ENCODE peak calls at places on chromosomes 6 and 20, in eight cellular contexts. Z, H, P, E, Y, C, M and K are unnamed samples.

GRCh38 chr6:167697316-167697715 is 129.4 kb upstream of the AFDN start:
- DNase-seq in Z (no peak), H (no peak), P (no peak), E (no peak), Y (peak), C (no peak), M (no peak), K (peak)

GRCh38 chr20:3239026-3239866 is at the start of gene SLC4A11:
- DNase-seq in Z (peak), H (peak), P (peak), E (no peak), Y (peak), C (peak), M (peak), K (peak)

GRCh38 chr6:63997217-63997616 is 361.6 kb downstream of the PHF3 start:
- DNase-seq in Z (no peak), H (no peak), P (no peak), E (no peak), Y (no peak), C (no peak), M (no peak), K (no peak)

GRCh38 chr6:106381871-106382270 is 21.4 kb downstream of the CRYBG1 start:
- DNase-seq in Z (no peak), H (no peak), P (no peak), E (no peak), Y (peak), C (no peak), M (no peak), K (peak)

GRCh38 chr20:40961176-40961575 is 67.4 kb upstream of the TOP1 start:
- DNase-seq in Z (no peak), H (no peak), P (no peak), E (no peak), Y (no peak), C (no peak), M (no peak), K (no peak)

GRCh38 chr6:3664641-3665041 is 86.9 kb downstream of the PXDC1 start:
- DNase-seq in Z (no peak), H (no peak), P (no peak), E (no peak), Y (peak), C (no peak), M (no peak), K (peak)

GRCh38 chr6:161372422-161372793 is 98.5 kb upstream of the AGPAT4 start:
- DNase-seq in Z (no peak), H (no peak), P (no peak), E (no peak), Y (no peak), C (no peak), M (no peak), K (no peak)

GRCh38 chr6:40727272-40727671 is 140.1 kb upstream of the LRFN2 start:
- DNase-seq in Z (no peak), H (no peak), P (no peak), E (no peak), Y (no peak), C (no peak), M (no peak), K (no peak)

DNA sequence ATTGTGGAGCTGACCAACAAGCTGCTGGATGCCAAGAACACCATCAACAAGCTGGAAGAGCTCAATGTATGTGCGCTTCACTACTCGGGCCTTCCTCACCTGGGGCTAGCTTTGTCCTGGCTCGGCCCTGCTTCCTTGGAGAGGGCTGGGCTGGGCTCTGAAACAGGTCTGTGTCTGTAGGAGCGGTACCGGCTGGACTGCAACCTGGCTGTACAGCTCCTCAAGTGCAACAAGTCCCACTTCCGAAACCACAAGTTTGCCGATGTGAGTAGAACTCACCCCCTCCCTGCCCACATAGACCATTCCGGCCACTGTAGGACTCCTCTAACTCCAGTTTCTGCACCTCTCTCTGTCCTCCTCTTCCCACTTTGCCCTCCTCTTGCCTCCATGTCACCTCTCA is 6.7 kb downstream of the LRRC73 start:
- DNase-seq in Z (no peak), H (no peak), P (no peak), E (no peak), Y (no peak), C (no peak), M (no peak), K (no peak)
- TF ChIP-seq CTCF in Z (no peak), H (no peak), P (no peak), E (no peak), Y (no peak), C (no peak), M (no peak), K (no peak)

GRCh38 chr6:75208564-75209431 is 2.9 kb upstream of the COL12A1 start:
- DNase-seq in Z (peak), H (no peak), P (peak), E (peak), Y (peak), C (peak), M (peak), K (peak)
- H3K4me3 ChIP-seq in Z (peak), H (no peak), P (no peak), E (peak), Y (peak), C (peak), M (peak), K (peak)

GRCh38 chr6:135230702-135231468 is 49.8 kb downstream of the MYB start:
- DNase-seq in Z (no peak), H (no peak), P (no peak), E (no peak), Y (peak), C (no peak), M (peak), K (no peak)

GRCh38 chr6:135227758-135228157 is 46.6 kb downstream of the MYB start:
- DNase-seq in Z (no peak), H (no peak), P (no peak), E (no peak), Y (no peak), C (no peak), M (no peak), K (no peak)

GRCh38 chr6:135226537-135226936 is 45.4 kb downstream of the MYB start:
- DNase-seq in Z (no peak), H (no peak), P (no peak), E (no peak), Y (no peak), C (no peak), M (no peak), K (no peak)

GRCh38 chr6:135227349-135227748 is 46.2 kb downstream of the MYB start:
- DNase-seq in Z (no peak), H (no peak), P (no peak), E (no peak), Y (no peak), C (no peak), M (no peak), K (no peak)

DNA sequence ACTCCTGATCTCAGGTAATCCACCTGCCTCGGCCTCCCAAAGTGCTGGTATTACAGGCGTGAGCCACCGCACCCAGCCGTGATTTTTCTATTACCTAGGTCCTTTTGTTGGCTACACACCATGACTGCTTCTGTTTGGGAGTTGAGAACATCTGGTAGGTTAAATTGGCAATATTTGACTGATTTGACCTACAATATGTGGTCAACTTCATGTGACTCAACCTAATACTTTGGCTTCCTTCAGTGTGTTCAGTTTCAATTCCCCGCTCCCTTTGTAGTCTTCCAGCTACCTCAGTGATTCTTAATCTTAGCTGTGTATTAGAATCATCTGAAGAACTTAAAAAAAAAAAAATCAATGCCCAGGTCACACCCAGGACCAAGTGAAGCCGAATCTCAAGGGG is 47.4 kb downstream of the MYB start:
- DNase-seq in Z (no peak), H (no peak), P (no peak), E (no peak), Y (no peak), C (no peak), M (no peak), K (no peak)
- TF ChIP-seq CTCF in Z (no peak), H (no peak), P (no peak), E (no peak), Y (no peak), C (no peak), M (no peak), K (no peak)

GRCh38 chr20:10356628-10357027 is 77.4 kb downstream of the MKKS start:
- DNase-seq in Z (no peak), H (no peak), P (no peak), E (no peak), Y (no peak), C (no peak), M (no peak), K (no peak)

GRCh38 chr20:10350188-10350842 is 83.7 kb downstream of the MKKS start:
- DNase-seq in Z (no peak), H (no peak), P (no peak), E (no peak), Y (no peak), C (no peak), M (no peak), K (no peak)

GRCh38 chr20:10357061-10357708 is 76.8 kb downstream of the MKKS start:
- DNase-seq in Z (no peak), H (no peak), P (no peak), E (no peak), Y (no peak), C (no peak), M (peak), K (no peak)

GRCh38 chr20:10349118-10349517 is 84.9 kb downstream of the MKKS start:
- DNase-seq in Z (no peak), H (no peak), P (no peak), E (no peak), Y (no peak), C (no peak), M (no peak), K (no peak)

DNA sequence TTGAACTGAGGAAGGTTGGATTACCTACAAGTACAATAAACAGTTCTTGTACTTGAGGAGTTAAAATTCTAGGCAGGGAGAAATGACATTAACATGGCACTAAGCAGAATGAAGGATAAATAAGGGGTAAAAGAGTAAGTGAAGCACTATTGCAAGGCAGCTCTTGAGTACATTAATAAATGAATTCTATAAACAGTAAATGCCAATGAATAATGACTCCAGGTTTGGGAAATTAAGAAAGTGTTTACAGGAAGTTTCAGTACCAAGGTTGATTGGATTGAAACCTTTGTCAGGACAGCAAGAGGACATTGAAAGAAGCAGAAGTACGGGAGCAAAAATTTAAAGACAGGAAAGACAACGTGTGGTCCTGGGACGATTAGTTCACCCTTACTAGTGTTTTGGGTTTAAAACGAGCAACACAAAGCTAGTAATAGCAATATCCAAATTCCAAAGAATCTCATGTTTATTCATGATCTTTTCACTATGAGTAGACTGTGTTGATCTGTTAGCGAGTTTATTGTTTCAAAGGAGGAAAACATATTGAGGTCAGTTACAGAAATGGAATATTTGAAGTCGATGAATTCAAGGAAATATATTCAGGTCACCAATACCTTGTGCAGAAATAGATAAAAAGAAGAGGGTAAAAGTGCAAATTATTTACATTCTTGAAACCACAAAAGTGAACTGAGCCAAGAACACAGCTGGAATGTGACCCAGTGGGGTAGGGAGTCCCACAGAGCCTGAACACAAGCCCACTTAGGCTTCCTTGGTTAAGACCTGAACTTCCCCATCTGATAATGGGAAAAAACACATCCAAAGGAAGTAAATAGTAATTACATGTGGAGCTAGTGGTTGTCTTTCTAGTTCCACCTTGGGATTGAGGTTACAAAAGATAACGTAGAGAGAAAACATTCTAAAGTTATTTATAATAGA is 80.8 kb downstream of the MKKS start:
- DNase-seq in Z (no peak), H (no peak), P (no peak), E (no peak), Y (peak), C (no peak), M (peak), K (no peak)
- H3K4me3 ChIP-seq in Z (no peak), H (no peak), P (no peak), E (no peak), Y (no peak), C (no peak), M (no peak), K (no peak)

GRCh38 chr20:63223826-63224207 is 7.9 kb upstream of the YTHDF1 start:
- DNase-seq in Z (peak), H (no peak), P (no peak), E (no peak), Y (no peak), C (no peak), M (no peak), K (no peak)

GRCh38 chr20:63225082-63225454 is 9.1 kb upstream of the YTHDF1 start:
- DNase-seq in Z (no peak), H (no peak), P (no peak), E (no peak), Y (no peak), C (no peak), M (no peak), K (no peak)

GRCh38 chr20:63226020-63226943 is 9.4 kb upstream of the BIRC7 start:
- DNase-seq in Z (peak), H (no peak), P (peak), E (no peak), Y (no peak), C (no peak), M (no peak), K (no peak)

GRCh38 chr20:63223121-63223825 is 7.3 kb upstream of the YTHDF1 start:
- DNase-seq in Z (peak), H (no peak), P (peak), E (no peak), Y (peak), C (no peak), M (no peak), K (peak)

DNA sequence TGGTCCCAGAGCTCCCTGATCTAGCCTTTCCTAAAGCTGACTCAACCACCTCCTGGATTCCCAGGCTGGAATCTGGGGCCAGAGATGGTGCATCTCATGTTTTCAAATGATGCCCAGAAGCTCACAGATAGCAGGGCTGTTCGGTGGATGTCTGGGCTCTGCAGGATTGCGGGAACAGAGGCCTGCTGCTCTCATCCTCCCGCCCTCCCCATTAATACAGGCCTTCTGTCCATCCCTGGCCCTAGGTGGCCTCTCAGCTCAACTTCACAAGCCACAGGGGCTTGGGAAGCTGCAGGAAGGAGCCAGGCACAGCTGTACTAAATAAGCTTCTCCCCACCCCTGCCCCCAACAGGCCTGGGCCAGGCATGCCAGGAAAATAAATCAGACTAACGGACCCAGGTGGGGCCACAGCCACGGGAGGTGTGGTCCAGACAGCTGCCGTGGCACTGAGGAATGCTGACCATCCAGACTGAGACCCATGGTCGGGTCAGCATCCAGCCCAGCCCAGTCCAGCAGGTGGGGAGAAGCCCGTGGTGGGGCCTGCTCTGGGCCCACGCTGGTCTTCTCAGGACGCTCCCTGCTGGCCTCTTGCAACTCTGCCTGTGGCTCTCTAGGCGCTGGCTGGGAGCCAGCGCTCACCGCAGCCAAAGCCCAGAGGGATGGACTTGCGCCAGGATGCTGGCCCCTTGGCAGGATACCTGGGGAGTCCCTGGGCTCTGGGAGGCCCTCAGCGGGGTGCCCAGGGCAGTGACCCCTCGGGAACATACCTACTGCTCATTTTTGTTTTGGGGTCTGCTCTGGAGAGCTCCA is 8.5 kb upstream of the YTHDF1 start:
- DNase-seq in Z (peak), H (no peak), P (peak), E (peak), Y (peak), C (peak), M (peak), K (peak)
- TF ChIP-seq CTCF in Z (peak), H (peak), P (no peak), E (peak), Y (peak), C (peak), M (peak), K (peak)

GRCh38 chr6:12291785-12292604 is 1.8 kb downstream of the EDN1 start:
- DNase-seq in Z (no peak), H (no peak), P (peak), E (no peak), Y (peak), C (no peak), M (peak), K (peak)

GRCh38 chr6:12293234-12293930 is 3.2 kb downstream of the EDN1 start:
- DNase-seq in Z (no peak), H (no peak), P (no peak), E (no peak), Y (no peak), C (no peak), M (no peak), K (peak)

GRCh38 chr6:12289655-12290489 is at the start of gene EDN1:
- DNase-seq in Z (peak), H (no peak), P (peak), E (peak), Y (peak), C (peak), M (peak), K (peak)

GRCh38 chr6:12290490-12290820 is 294 bp downstream of the EDN1 start:
- DNase-seq in Z (no peak), H (no peak), P (no peak), E (no peak), Y (no peak), C (no peak), M (no peak), K (no peak)

DNA sequence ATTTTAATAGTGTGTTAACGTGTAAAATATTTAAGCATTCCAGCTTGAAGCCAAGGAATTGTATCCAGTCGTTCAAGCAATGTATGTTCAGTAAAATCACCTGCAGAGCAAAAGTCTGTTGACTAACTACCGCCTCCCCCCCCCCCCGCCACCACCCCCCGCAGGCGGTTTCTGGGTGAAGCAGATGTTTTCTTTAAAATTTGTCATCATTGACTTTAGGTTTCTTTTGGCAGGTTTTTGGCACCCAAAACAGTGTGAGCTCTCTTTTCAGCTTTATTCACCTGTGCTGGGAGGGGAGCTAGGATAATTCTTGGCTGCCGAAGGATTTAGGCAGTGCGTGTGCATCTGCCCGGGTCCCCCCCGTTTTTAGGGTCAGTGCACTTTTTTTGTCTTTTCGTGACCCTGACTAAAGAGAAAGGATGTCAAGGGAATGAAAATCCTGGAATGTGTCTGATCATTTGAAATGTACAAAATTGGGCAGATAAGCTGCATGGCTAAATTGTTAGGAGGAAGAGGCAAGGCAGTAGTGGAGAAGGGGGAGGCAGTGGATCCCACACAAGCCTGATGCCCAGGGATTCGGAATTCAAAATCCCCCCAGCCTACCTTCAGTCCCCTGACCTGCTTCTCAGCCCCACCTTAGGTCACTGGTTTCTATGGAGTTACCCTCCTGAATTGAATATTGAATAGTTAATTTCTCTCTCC is 1.1 kb downstream of the EDN1 start:
- DNase-seq in Z (no peak), H (no peak), P (no peak), E (no peak), Y (no peak), C (no peak), M (no peak), K (no peak)
- H3K4me3 ChIP-seq in Z (peak), H (peak), P (peak), E (peak), Y (peak), C (peak), M (peak), K (peak)

DNA sequence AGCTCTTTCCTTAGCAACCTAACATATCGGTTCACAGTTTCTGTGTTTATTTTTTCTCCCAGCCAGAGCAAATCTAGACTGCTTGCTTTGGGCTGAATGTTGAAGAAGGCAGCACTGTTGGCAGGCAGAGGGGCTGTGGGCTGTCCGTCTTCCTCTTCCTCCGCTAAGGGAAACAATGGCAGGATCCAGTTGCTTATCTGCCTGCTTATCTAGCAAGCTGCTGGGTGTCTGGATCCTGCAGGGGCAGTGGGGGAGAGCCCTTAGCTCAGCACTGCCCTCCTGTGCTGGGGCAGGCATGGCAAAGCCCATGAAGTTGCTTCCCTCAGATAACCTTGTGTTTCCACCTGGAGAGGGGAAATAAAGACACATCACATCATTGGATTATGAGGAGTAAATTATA is 92.7 kb upstream of the CD93 start:
- DNase-seq in Z (peak), H (no peak), P (no peak), E (no peak), Y (no peak), C (no peak), M (no peak), K (no peak)
- TF ChIP-seq CTCF in Z (peak), H (no peak), P (no peak), E (peak), Y (peak), C (peak), M (no peak), K (no peak)

GRCh38 chr6:38152620-38153019 is 333.1 kb downstream of the ZFAND3 start:
- DNase-seq in Z (no peak), H (no peak), P (no peak), E (no peak), Y (no peak), C (no peak), M (no peak), K (no peak)

GRCh38 chr6:38153946-38154345 is 334.4 kb downstream of the ZFAND3 start:
- DNase-seq in Z (no peak), H (no peak), P (no peak), E (no peak), Y (no peak), C (peak), M (no peak), K (no peak)

GRCh38 chr6:38154731-38155130 is 335.2 kb downstream of the ZFAND3 start:
- DNase-seq in Z (no peak), H (no peak), P (no peak), E (no peak), Y (no peak), C (peak), M (no peak), K (no peak)

GRCh38 chr6:38153076-38153475 is 333.5 kb downstream of the ZFAND3 start:
- DNase-seq in Z (no peak), H (no peak), P (no peak), E (no peak), Y (peak), C (peak), M (no peak), K (no peak)

GRCh38 chr6:38153511-38153910 is 334.0 kb downstream of the ZFAND3 start:
- DNase-seq in Z (no peak), H (no peak), P (no peak), E (no peak), Y (no peak), C (peak), M (no peak), K (no peak)
- H3K4me3 ChIP-seq in Z (no peak), H (no peak), P (no peak), E (no peak), Y (no peak), C (no peak), M (no peak), K (no peak)